ENCODE peak calls at places on chromosomes 13 and 19, in eight cellular contexts. One of them, this sample, is unnamed.

GRCh38 chr13:105410602-105411001 is 1124.9 kb downstream of the EFNB2 start:
- DNase-seq in thoracic aorta: no peak
- DNase-seq in heart right ventricle: peak
- DNase-seq in fibroblast of lung: no peak
- DNase-seq in CD8-positive, alpha-beta T cell: no peak
- DNase-seq in psoas muscle: peak
- DNase-seq in coronary artery: no peak
- DNase-seq in thyroid gland: peak
- DNase-seq in this sample: peak

GRCh38 chr19:16876904-16877361 is 11.9 kb upstream of the F2RL3 start:
- DNase-seq in thoracic aorta: no peak
- DNase-seq in heart right ventricle: no peak
- DNase-seq in fibroblast of lung: peak
- DNase-seq in CD8-positive, alpha-beta T cell: no peak
- DNase-seq in psoas muscle: no peak
- DNase-seq in coronary artery: no peak
- DNase-seq in thyroid gland: peak
- DNase-seq in this sample: no peak

GRCh38 chr19:17677002-17677401 is 11.2 kb downstream of the UNC13A start:
- DNase-seq in thoracic aorta: no peak
- DNase-seq in heart right ventricle: no peak
- DNase-seq in fibroblast of lung: no peak
- DNase-seq in CD8-positive, alpha-beta T cell: no peak
- DNase-seq in psoas muscle: no peak
- DNase-seq in coronary artery: no peak
- DNase-seq in thyroid gland: no peak
- DNase-seq in this sample: no peak

GRCh38 chr13:107210216-107211010 is 642.5 kb upstream of the ARGLU1 start:
- DNase-seq in thoracic aorta: no peak
- DNase-seq in heart right ventricle: no peak
- DNase-seq in fibroblast of lung: peak
- DNase-seq in CD8-positive, alpha-beta T cell: no peak
- DNase-seq in psoas muscle: no peak
- DNase-seq in coronary artery: no peak
- DNase-seq in thyroid gland: no peak
- DNase-seq in this sample: no peak

GRCh38 chr13:30186644-30187431 is 120.5 kb downstream of the KATNAL1 start:
- DNase-seq in thoracic aorta: no peak
- DNase-seq in heart right ventricle: no peak
- DNase-seq in fibroblast of lung: peak
- DNase-seq in CD8-positive, alpha-beta T cell: no peak
- DNase-seq in psoas muscle: no peak
- DNase-seq in coronary artery: no peak
- DNase-seq in thyroid gland: peak
- DNase-seq in this sample: no peak

GRCh38 chr19:39506944-39507714 is 7.8 kb upstream of the SELENOV start:
- DNase-seq in thoracic aorta: no peak
- DNase-seq in heart right ventricle: no peak
- DNase-seq in fibroblast of lung: peak
- DNase-seq in CD8-positive, alpha-beta T cell: no peak
- DNase-seq in psoas muscle: no peak
- DNase-seq in coronary artery: no peak
- DNase-seq in thyroid gland: peak
- DNase-seq in this sample: no peak

GRCh38 chr19:49201042-49201441 is 43.5 kb downstream of the TRPM4 start:
- DNase-seq in thoracic aorta: no peak
- DNase-seq in heart right ventricle: no peak
- DNase-seq in fibroblast of lung: no peak
- DNase-seq in CD8-positive, alpha-beta T cell: no peak
- DNase-seq in psoas muscle: no peak
- DNase-seq in coronary artery: no peak
- DNase-seq in thyroid gland: no peak
- DNase-seq in this sample: no peak

GRCh38 chr19:41924151-41925145 is 3.8 kb downstream of the ERFL start:
- DNase-seq in thoracic aorta: no peak
- DNase-seq in heart right ventricle: no peak
- DNase-seq in fibroblast of lung: no peak
- DNase-seq in CD8-positive, alpha-beta T cell: no peak
- DNase-seq in psoas muscle: no peak
- DNase-seq in coronary artery: no peak
- DNase-seq in thyroid gland: no peak
- DNase-seq in this sample: no peak

GRCh38 chr13:27027086-27027667 is 144.4 kb downstream of the USP12 start:
- DNase-seq in thoracic aorta: no peak
- DNase-seq in heart right ventricle: no peak
- DNase-seq in fibroblast of lung: no peak
- DNase-seq in CD8-positive, alpha-beta T cell: no peak
- DNase-seq in psoas muscle: no peak
- DNase-seq in coronary artery: no peak
- DNase-seq in thyroid gland: no peak
- DNase-seq in this sample: no peak

GRCh38 chr13:27026396-27026795 is 145.2 kb downstream of the USP12 start:
- DNase-seq in thoracic aorta: no peak
- DNase-seq in heart right ventricle: no peak
- DNase-seq in fibroblast of lung: no peak
- DNase-seq in CD8-positive, alpha-beta T cell: no peak
- DNase-seq in psoas muscle: no peak
- DNase-seq in coronary artery: no peak
- DNase-seq in thyroid gland: no peak
- DNase-seq in this sample: no peak

GRCh38 chr13:27024781-27025492 is 146.7 kb downstream of the USP12 start:
- DNase-seq in thoracic aorta: no peak
- DNase-seq in heart right ventricle: no peak
- DNase-seq in fibroblast of lung: no peak
- DNase-seq in CD8-positive, alpha-beta T cell: no peak
- DNase-seq in psoas muscle: no peak
- DNase-seq in coronary artery: peak
- DNase-seq in thyroid gland: no peak
- DNase-seq in this sample: no peak

GRCh38 chr13:27024062-27024461 is 147.5 kb downstream of the USP12 start:
- DNase-seq in thoracic aorta: no peak
- DNase-seq in heart right ventricle: no peak
- DNase-seq in fibroblast of lung: no peak
- DNase-seq in CD8-positive, alpha-beta T cell: no peak
- DNase-seq in psoas muscle: no peak
- DNase-seq in coronary artery: no peak
- DNase-seq in thyroid gland: no peak
- DNase-seq in this sample: no peak

DNA sequence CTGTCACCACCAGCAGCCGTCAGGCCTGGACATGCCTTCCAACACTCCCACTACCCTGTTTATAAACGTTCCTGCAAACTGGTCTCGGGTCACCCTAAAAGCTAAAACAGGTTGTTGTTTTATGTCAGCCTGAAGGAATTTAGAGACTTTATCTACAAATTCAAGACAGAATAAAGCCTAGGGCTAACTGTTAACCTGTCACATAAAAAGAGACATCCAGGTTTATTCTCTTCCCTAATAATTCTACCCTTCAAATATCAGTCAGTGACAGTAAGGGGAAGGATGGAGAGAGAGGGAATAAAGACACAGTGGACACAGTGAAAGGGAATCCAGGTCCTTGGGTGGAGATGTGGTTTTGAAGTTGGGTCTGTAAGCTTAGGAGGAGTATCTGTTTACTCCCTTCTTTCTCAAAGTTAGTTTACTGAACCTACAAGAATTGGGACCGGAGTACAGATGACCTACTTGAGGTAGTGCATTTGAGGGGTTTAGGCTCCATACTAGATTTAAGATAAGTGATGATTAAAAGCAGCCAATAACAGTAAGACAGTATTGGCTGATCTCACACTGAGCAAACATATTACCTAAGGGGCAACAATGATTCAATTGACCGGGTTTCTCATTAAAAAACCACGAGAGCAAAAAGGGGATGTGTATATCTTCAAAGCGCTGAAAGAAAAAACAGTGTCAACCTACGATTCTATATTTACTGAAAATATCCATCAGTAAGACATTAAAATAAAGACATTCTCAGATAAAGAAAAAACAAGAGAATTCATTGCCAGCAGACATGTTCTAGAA is 142.7 kb downstream of the USP12 start:
- DNase-seq in thoracic aorta: no peak
- DNase-seq in heart right ventricle: no peak
- DNase-seq in fibroblast of lung: no peak
- DNase-seq in CD8-positive, alpha-beta T cell: no peak
- DNase-seq in psoas muscle: no peak
- DNase-seq in coronary artery: no peak
- DNase-seq in thyroid gland: no peak
- DNase-seq in this sample: no peak
- H3K27ac ChIP-seq in thoracic aorta: no peak
- H3K27ac ChIP-seq in heart right ventricle: no peak
- H3K27ac ChIP-seq in fibroblast of lung: no peak
- H3K27ac ChIP-seq in CD8-positive, alpha-beta T cell: no peak
- H3K27ac ChIP-seq in psoas muscle: no peak
- H3K27ac ChIP-seq in coronary artery: no peak
- H3K27ac ChIP-seq in thyroid gland: no peak
- H3K27ac ChIP-seq in this sample: no peak

GRCh38 chr19:50328257-50329145 is 676 bp downstream of the KCNC3 start:
- DNase-seq in thoracic aorta: no peak
- DNase-seq in heart right ventricle: no peak
- DNase-seq in fibroblast of lung: no peak
- DNase-seq in CD8-positive, alpha-beta T cell: no peak
- DNase-seq in psoas muscle: no peak
- DNase-seq in coronary artery: no peak
- DNase-seq in thyroid gland: no peak
- DNase-seq in this sample: peak
- TF ChIP-seq CTCF in thoracic aorta: no peak
- TF ChIP-seq CTCF in heart right ventricle: no peak
- TF ChIP-seq CTCF in fibroblast of lung: no peak
- TF ChIP-seq CTCF in CD8-positive, alpha-beta T cell: no peak
- TF ChIP-seq CTCF in psoas muscle: peak
- TF ChIP-seq CTCF in coronary artery: no peak
- TF ChIP-seq CTCF in thyroid gland: no peak
- TF ChIP-seq CTCF in this sample: no peak

DNA sequence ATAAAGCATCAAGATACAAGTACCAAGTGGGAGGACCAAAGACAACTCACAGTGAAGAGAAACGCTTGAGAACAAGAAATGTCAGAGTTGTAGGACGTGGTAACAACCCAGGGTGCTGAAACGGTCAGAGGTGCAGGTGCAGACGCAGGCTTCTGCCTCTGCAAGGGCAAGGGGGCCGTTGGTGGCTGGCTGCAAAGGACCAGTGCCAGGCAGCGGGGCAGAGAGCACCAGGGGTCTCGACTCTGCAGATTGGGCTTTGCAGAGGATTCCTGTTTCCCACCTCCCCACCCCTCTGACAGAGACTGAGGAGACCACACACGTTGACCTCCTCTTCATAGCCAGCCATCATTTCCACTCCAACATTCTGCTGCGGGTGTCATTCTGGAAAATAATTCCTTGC is 38.3 kb downstream of the RAB20 start:
- DNase-seq in thoracic aorta: no peak
- DNase-seq in heart right ventricle: no peak
- DNase-seq in fibroblast of lung: no peak
- DNase-seq in CD8-positive, alpha-beta T cell: no peak
- DNase-seq in psoas muscle: no peak
- DNase-seq in coronary artery: no peak
- DNase-seq in thyroid gland: no peak
- DNase-seq in this sample: no peak
- H3K27ac ChIP-seq in thoracic aorta: peak
- H3K27ac ChIP-seq in heart right ventricle: no peak
- H3K27ac ChIP-seq in fibroblast of lung: no peak
- H3K27ac ChIP-seq in CD8-positive, alpha-beta T cell: no peak
- H3K27ac ChIP-seq in psoas muscle: no peak
- H3K27ac ChIP-seq in coronary artery: peak
- H3K27ac ChIP-seq in thyroid gland: no peak
- H3K27ac ChIP-seq in this sample: peak

GRCh38 chr19:29956855-29957254 is 14.8 kb downstream of the URI1 start:
- DNase-seq in thoracic aorta: no peak
- DNase-seq in heart right ventricle: no peak
- DNase-seq in fibroblast of lung: no peak
- DNase-seq in CD8-positive, alpha-beta T cell: no peak
- DNase-seq in psoas muscle: no peak
- DNase-seq in coronary artery: no peak
- DNase-seq in thyroid gland: no peak
- DNase-seq in this sample: no peak

GRCh38 chr19:29947871-29948270 is 5.8 kb downstream of the URI1 start:
- DNase-seq in thoracic aorta: no peak
- DNase-seq in heart right ventricle: no peak
- DNase-seq in fibroblast of lung: no peak
- DNase-seq in CD8-positive, alpha-beta T cell: no peak
- DNase-seq in psoas muscle: no peak
- DNase-seq in coronary artery: no peak
- DNase-seq in thyroid gland: no peak
- DNase-seq in this sample: no peak

GRCh38 chr19:29952646-29953045 is 10.6 kb downstream of the URI1 start:
- DNase-seq in thoracic aorta: no peak
- DNase-seq in heart right ventricle: no peak
- DNase-seq in fibroblast of lung: no peak
- DNase-seq in CD8-positive, alpha-beta T cell: no peak
- DNase-seq in psoas muscle: no peak
- DNase-seq in coronary artery: no peak
- DNase-seq in thyroid gland: no peak
- DNase-seq in this sample: no peak

GRCh38 chr19:29953352-29954247 is 11.6 kb downstream of the URI1 start:
- DNase-seq in thoracic aorta: no peak
- DNase-seq in heart right ventricle: no peak
- DNase-seq in fibroblast of lung: no peak
- DNase-seq in CD8-positive, alpha-beta T cell: no peak
- DNase-seq in psoas muscle: no peak
- DNase-seq in coronary artery: no peak
- DNase-seq in thyroid gland: no peak
- DNase-seq in this sample: no peak

GRCh38 chr19:29952127-29952526 is 10.1 kb downstream of the URI1 start:
- DNase-seq in thoracic aorta: no peak
- DNase-seq in heart right ventricle: no peak
- DNase-seq in fibroblast of lung: no peak
- DNase-seq in CD8-positive, alpha-beta T cell: no peak
- DNase-seq in psoas muscle: no peak
- DNase-seq in coronary artery: no peak
- DNase-seq in thyroid gland: no peak
- DNase-seq in this sample: no peak
- TF ChIP-seq CTCF in thoracic aorta: no peak
- TF ChIP-seq CTCF in heart right ventricle: no peak
- TF ChIP-seq CTCF in fibroblast of lung: no peak
- TF ChIP-seq CTCF in CD8-positive, alpha-beta T cell: no peak
- TF ChIP-seq CTCF in psoas muscle: no peak
- TF ChIP-seq CTCF in coronary artery: no peak
- TF ChIP-seq CTCF in thyroid gland: no peak
- TF ChIP-seq CTCF in this sample: no peak

GRCh38 chr19:1451916-1452801 is 2.2 kb downstream of the APC2 start:
- DNase-seq in thoracic aorta: no peak
- DNase-seq in heart right ventricle: no peak
- DNase-seq in fibroblast of lung: no peak
- DNase-seq in CD8-positive, alpha-beta T cell: no peak
- DNase-seq in psoas muscle: no peak
- DNase-seq in coronary artery: no peak
- DNase-seq in thyroid gland: no peak
- DNase-seq in this sample: peak
- H3K27ac ChIP-seq in thoracic aorta: no peak
- H3K27ac ChIP-seq in heart right ventricle: no peak
- H3K27ac ChIP-seq in fibroblast of lung: no peak
- H3K27ac ChIP-seq in CD8-positive, alpha-beta T cell: no peak
- H3K27ac ChIP-seq in psoas muscle: no peak
- H3K27ac ChIP-seq in coronary artery: no peak
- H3K27ac ChIP-seq in thyroid gland: no peak
- H3K27ac ChIP-seq in this sample: no peak

This sample was measured in left lung.